ENCODE peak calls at places on chromosomes 1 and 21, in seven cellular contexts. M is coronary artery, O is hepatocyte, D is left ventricle myocardium inferior, C is heart left ventricle, L is HFFc6, I is foreskin keratinocyte. A is an unnamed sample.

GRCh38 chr1:4702927-4703326 is 48.5 kb downstream of the AJAP1 start:
- DNase-seq in M (no peak), O (no peak), D (no peak), C (no peak), L (no peak), I (peak), A (no peak)

GRCh38 chr1:36223373-36223995 is 759 bp upstream of the THRAP3 start:
- DNase-seq in M (no peak), O (peak), D (no peak), C (no peak), L (peak), I (no peak), A (no peak)

GRCh38 chr1:198970919-198971318 is 332.1 kb downstream of the PTPRC start:
- DNase-seq in M (no peak), O (peak), D (no peak), C (no peak), L (no peak), I (peak), A (no peak)

GRCh38 chr1:41370756-41371420 is 9.7 kb downstream of the FOXO6 start:
- DNase-seq in M (no peak), O (no peak), D (no peak), C (no peak), L (no peak), I (no peak), A (no peak)

GRCh38 chr1:31191281-31191680 is 48.4 kb downstream of the NKAIN1 start:
- DNase-seq in M (no peak), O (no peak), D (no peak), C (no peak), L (no peak), I (no peak), A (no peak)

GRCh38 chr1:218572046-218572445 is 226.9 kb downstream of the TGFB2 start:
- DNase-seq in M (no peak), O (no peak), D (no peak), C (no peak), L (no peak), I (no peak), A (no peak)

GRCh38 chr1:223504741-223505140 is 111.5 kb downstream of the CCDC185 start:
- DNase-seq in M (no peak), O (no peak), D (no peak), C (no peak), L (peak), I (peak), A (no peak)

GRCh38 chr21:42061866-42062542 is 9.1 kb upstream of the UMODL1 start:
- DNase-seq in M (no peak), O (no peak), D (no peak), C (no peak), L (no peak), I (no peak), A (no peak)

GRCh38 chr1:23719162-23719820 is 24.0 kb upstream of the ELOA start:
- DNase-seq in M (no peak), O (no peak), D (no peak), C (no peak), L (no peak), I (no peak), A (no peak)

GRCh38 chr1:32703479-32704291 is 1.1 kb upstream of the SYNC start:
- DNase-seq in M (peak), O (peak), D (peak), C (peak), L (peak), I (peak), A (no peak)

GRCh38 chr1:40300651-40301050 is 16.4 kb downstream of the COL9A2 start:
- DNase-seq in M (no peak), O (no peak), D (no peak), C (no peak), L (no peak), I (no peak), A (no peak)

GRCh38 chr1:167905671-167906070 is 8.3 kb downstream of the ADCY10 start:
- DNase-seq in M (no peak), O (no peak), D (no peak), C (no peak), L (no peak), I (no peak), A (no peak)

GRCh38 chr1:40185951-40186864 is 25.0 kb downstream of the RLF start:
- DNase-seq in M (no peak), O (no peak), D (no peak), C (no peak), L (peak), I (peak), A (no peak)

GRCh38 chr1:151164732-151165280 is 896 bp downstream of the LYSMD1 start:
- DNase-seq in M (no peak), O (no peak), D (no peak), C (no peak), L (no peak), I (no peak), A (no peak)

GRCh38 chr1:155858805-155859233 is 548 bp upstream of the SYT11 start:
- DNase-seq in M (no peak), O (peak), D (peak), C (peak), L (peak), I (no peak), A (peak)

GRCh38 chr1:179094826-179095225 is 13.0 kb downstream of the TOR3A start:
- DNase-seq in M (no peak), O (no peak), D (no peak), C (no peak), L (no peak), I (no peak), A (no peak)

GRCh38 chr1:65493792-65494191 is 73.3 kb downstream of the LEPR start:
- DNase-seq in M (no peak), O (no peak), D (no peak), C (no peak), L (no peak), I (no peak), A (no peak)

DNA sequence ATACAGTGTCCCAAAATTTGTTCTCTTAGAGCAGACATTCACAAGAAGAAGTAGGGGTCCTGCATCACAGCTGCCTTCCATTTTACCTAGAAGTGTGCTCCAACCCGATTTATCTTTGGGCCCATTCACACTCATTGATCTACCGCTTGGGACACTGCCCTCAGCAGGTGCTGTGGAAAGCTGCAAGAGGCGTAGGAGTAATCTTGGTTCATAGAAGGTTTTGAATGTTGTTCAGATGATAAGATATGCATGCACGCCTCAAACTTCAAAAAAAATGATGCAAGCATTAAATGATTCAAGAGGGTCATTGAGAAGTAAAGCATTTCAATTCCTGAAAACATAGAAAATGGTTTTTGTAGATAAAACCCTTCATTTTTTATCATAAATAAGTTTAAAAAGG is 18.6 kb upstream of the C1orf105 start:
- DNase-seq in M (no peak), O (no peak), D (no peak), C (no peak), L (no peak), I (no peak), A (no peak)
- TF ChIP-seq CTCF in M (no peak), O (peak), D (no peak), C (no peak), L (peak), I (peak), A (peak)

GRCh38 chr1:160058087-160058486 is 11.9 kb downstream of the KCNJ10 start:
- DNase-seq in M (no peak), O (no peak), D (no peak), C (no peak), L (no peak), I (no peak), A (no peak)
- TF ChIP-seq CTCF in M (no peak), O (no peak), D (peak), C (no peak), L (peak), I (peak), A (peak)

GRCh38 chr1:212221801-212222200 is 63.4 kb upstream of the PPP2R5A start:
- DNase-seq in M (no peak), O (no peak), D (no peak), C (no peak), L (no peak), I (no peak), A (no peak)

GRCh38 chr1:212217633-212218032 is 67.6 kb upstream of the PPP2R5A start:
- DNase-seq in M (no peak), O (no peak), D (no peak), C (no peak), L (no peak), I (no peak), A (no peak)

GRCh38 chr1:212218065-212218464 is 67.1 kb upstream of the PPP2R5A start:
- DNase-seq in M (no peak), O (no peak), D (no peak), C (no peak), L (no peak), I (no peak), A (no peak)

GRCh38 chr1:212218911-212219310 is 66.3 kb upstream of the PPP2R5A start:
- DNase-seq in M (no peak), O (no peak), D (no peak), C (no peak), L (peak), I (no peak), A (no peak)

DNA sequence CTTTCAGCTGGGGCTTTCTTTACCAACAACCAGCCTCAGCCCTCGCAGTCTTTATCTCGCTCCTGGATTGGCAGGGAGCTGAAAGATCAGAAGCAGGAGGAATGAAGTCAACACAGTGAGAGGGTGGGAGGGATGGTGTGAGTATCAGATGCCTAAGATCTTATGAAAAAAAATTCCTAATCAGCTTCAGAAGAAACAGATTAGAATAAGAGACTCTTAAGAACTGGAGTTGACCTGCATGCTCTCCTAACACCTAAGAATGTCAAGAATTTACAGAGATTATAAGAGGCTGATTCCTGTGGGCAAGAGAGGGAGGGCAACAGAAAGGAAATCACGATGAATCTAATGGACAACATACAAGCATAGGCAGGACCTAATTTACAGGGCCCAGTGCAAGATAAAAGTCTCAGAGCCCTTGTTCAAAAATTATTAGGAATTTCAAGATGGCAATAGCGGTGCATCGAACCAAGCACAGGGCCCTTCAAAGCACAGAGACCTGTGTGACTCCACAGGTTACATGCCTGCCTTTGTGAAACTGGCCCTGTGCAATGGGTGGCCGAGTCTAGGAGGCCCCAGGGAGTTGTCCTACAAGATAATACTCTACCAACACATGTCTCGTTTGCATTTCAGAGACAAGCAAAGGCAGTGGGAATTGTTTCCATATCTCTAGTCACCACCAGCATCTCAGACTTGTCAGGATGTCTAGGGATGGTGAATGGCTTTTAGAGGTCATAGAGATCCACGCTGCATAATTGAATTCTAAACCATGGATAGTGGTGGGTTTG is 65.3 kb upstream of the PPP2R5A start:
- DNase-seq in M (no peak), O (peak), D (no peak), C (no peak), L (no peak), I (no peak), A (no peak)
- TF ChIP-seq CTCF in M (no peak), O (no peak), D (no peak), C (no peak), L (no peak), I (no peak), A (no peak)

DNA sequence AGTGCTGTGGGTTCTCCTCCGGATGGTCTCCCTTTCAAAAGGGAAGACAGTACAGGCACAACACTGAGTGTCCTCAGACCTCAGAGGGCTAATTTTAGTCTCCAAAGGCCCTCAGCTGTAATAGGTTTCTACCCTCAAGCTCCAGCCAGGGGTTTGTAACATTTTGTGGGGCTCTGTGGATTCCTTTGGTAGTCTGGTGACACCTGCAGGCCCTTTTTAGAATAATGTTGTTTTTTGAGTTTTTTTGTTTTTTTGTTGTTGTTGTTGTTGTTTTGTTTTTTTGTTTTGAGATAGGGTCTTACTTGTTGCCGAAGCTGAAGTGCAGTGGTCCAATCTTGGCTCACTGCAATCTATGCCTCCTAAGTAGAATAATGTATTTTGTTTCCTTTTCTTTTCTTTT is 15.0 kb upstream of the TMEM201 start:
- DNase-seq in M (no peak), O (no peak), D (no peak), C (no peak), L (no peak), I (no peak), A (no peak)
- TF ChIP-seq CTCF in M (no peak), O (peak), D (peak), C (peak), L (peak), I (peak), A (peak)

DNA sequence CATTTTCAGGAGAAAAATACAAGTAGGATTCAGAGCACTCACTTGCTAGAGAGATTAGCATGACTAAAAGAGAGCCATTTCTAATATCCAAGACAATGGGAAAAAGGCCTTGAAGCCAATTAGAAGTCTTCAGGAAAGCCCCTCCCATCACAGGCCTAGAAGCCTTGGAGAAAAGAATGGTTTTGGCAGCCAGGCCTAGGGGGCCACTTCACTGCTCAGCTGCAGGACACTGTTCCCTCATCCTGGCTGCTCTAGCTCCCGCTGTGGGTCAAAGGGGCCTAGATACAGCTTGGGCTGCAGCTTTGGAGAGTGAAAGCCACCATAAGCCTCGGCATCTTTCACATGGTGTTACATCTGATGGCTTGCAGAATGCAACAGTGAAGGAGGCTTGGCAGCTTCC is 62.8 kb downstream of the RGS4 start:
- DNase-seq in M (no peak), O (no peak), D (no peak), C (no peak), L (no peak), I (no peak), A (no peak)
- TF ChIP-seq CTCF in M (no peak), O (no peak), D (no peak), C (no peak), L (no peak), I (no peak), A (no peak)

DNA sequence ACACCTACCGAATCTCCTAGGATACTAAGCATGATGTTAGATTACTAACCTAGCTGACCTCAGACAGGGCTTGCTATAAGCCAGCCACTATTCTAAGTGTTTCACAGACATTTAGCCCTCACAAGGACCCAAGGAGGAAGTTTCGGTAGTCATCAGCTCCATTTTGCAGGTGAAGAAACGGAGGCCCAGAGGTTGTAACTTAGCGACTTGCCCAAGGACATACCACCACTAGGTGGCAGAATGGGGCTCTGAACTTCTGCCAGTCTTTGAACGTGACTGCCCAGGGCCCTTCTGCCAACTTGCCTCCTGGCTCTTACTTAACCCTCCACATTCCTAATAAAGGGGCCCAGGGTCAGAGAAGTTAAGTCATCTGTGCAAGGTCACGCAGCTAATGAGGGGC is 283.5 kb downstream of the C1orf94 start:
- DNase-seq in M (peak), O (peak), D (no peak), C (no peak), L (no peak), I (no peak), A (no peak)
- TF ChIP-seq CTCF in M (no peak), O (peak), D (peak), C (peak), L (peak), I (peak), A (peak)

GRCh38 chr1:63522891-63523728 is at the start of the genes EFCAB7 and ITGB3BP:
- DNase-seq in M (peak), O (peak), D (peak), C (peak), L (peak), I (peak), A (peak)

GRCh38 chr1:63524166-63524565 is 841 bp downstream of the EFCAB7 start:
- DNase-seq in M (no peak), O (no peak), D (no peak), C (no peak), L (no peak), I (no peak), A (no peak)

GRCh38 chr1:63523738-63524137 is 413 bp downstream of the EFCAB7 start:
- DNase-seq in M (no peak), O (peak), D (no peak), C (no peak), L (no peak), I (no peak), A (no peak)
- TF ChIP-seq CTCF in M (no peak), O (no peak), D (no peak), C (no peak), L (no peak), I (no peak), A (no peak)

GRCh38 chr1:107459204-107459904 is 318.5 kb downstream of the NTNG1 start:
- DNase-seq in M (no peak), O (no peak), D (no peak), C (no peak), L (no peak), I (no peak), A (no peak)

GRCh38 chr1:107460009-107460408 is 319.2 kb downstream of the NTNG1 start:
- DNase-seq in M (no peak), O (no peak), D (no peak), C (no peak), L (no peak), I (no peak), A (no peak)

GRCh38 chr1:107467811-107468210 is 327.0 kb downstream of the NTNG1 start:
- DNase-seq in M (no peak), O (no peak), D (no peak), C (no peak), L (no peak), I (no peak), A (no peak)

GRCh38 chr1:107467286-107467685 is 326.4 kb downstream of the NTNG1 start:
- DNase-seq in M (no peak), O (no peak), D (no peak), C (no peak), L (no peak), I (no peak), A (no peak)

DNA sequence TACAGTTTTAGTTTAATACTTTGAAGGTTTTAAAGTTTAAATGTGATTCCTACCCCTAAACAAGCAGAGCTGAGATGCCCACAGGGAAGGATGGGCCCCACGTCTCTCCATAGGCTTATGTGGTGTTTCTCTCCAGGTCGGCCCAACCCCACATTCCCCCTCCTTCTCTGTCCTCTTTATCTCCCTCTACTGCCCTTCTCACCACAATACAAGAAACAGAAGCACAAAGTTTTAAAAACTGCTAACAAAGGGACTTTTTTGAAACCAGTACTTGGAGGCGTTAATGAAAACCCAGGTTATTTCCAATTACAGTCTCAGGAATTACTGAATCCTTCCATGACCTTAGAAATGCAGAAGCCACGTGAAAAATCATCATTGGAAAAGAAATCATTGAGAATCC is 324.0 kb downstream of the NTNG1 start:
- DNase-seq in M (no peak), O (no peak), D (no peak), C (no peak), L (no peak), I (no peak), A (no peak)
- TF ChIP-seq CTCF in M (no peak), O (peak), D (no peak), C (no peak), L (no peak), I (peak), A (no peak)

GRCh38 chr1:207186503-207186902 is 82.5 kb downstream of the C4BPA start:
- DNase-seq in M (no peak), O (no peak), D (no peak), C (no peak), L (peak), I (no peak), A (no peak)

DNA sequence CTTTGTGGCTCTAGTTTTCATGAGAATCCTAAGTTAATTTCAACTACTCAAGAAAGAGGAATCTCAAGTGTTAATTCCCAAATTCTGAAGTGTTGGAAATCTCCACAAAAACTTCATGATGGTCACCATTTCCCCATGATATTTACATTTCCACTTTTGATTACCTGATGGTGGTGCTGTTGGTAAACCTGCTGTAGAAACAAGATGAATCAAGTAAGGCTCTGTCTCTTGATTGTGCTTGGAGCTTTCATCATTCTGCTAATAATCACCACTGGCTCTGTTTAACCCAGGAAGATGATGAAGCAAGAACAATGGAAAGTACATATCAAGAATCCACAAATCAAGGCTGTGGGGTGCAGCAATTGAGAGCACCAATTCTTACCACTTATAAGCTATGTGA is 77.8 kb downstream of the C4BPA start:
- DNase-seq in M (no peak), O (no peak), D (no peak), C (no peak), L (no peak), I (peak), A (no peak)
- TF ChIP-seq CTCF in M (no peak), O (peak), D (peak), C (no peak), L (peak), I (peak), A (no peak)

DNA sequence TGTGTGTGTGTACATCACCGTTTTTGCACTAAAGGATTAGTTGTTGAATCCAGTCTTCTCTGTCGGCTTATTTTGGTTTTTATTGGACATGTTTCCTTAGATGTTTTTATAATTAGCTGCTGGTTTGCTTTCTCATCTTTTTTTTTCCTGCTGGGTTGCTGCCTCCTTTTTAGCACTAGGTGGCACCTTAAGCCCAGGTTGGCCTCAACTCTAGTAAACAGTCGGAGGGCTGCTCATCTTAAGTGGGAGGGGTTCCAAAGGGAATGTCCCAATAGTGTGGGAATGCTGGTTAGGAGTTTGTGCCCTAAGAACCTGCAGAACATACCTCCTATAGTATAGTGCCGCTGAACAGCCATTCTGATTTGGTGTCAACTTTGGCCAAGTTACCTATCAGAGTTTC is 570.1 kb upstream of the CXADR start:
- DNase-seq in M (no peak), O (peak), D (no peak), C (no peak), L (no peak), I (no peak), A (no peak)
- TF ChIP-seq CTCF in M (no peak), O (peak), D (peak), C (no peak), L (peak), I (peak), A (peak)

A was measured in right atrium auricular region.